ENCODE peak calls at places on chromosomes 12 and 14, in four cellular contexts. One of them, this sample, is unnamed. For H3K4me1, the result is how much of the 10 kb centered on the place peaks cover.

GRCh38 chr12:20696181-20696580 is 1.0 kb downstream of the SLCO1C1 start:
- DNase-seq in psoas muscle: peak
- DNase-seq in RWPE2: no peak
- DNase-seq in endothelial cell of umbilical vein: no peak
- DNase-seq in this sample: no peak

GRCh38 chr12:95545731-95546490 is 5.4 kb downstream of the USP44 start:
- DNase-seq in psoas muscle: no peak
- DNase-seq in RWPE2: no peak
- DNase-seq in endothelial cell of umbilical vein: peak
- DNase-seq in this sample: no peak

GRCh38 chr12:63964301-63964700 is 119.8 kb downstream of the SRGAP1 start:
- DNase-seq in psoas muscle: no peak
- DNase-seq in RWPE2: no peak
- DNase-seq in endothelial cell of umbilical vein: no peak
- DNase-seq in this sample: no peak

GRCh38 chr12:79415754-79416435 is 274.9 kb downstream of the PAWR start:
- DNase-seq in psoas muscle: no peak
- DNase-seq in RWPE2: no peak
- DNase-seq in endothelial cell of umbilical vein: no peak
- DNase-seq in this sample: no peak

GRCh38 chr14:50008562-50009355 is 107.6 kb downstream of the VCPKMT start:
- DNase-seq in psoas muscle: no peak
- DNase-seq in RWPE2: peak
- DNase-seq in endothelial cell of umbilical vein: no peak
- DNase-seq in this sample: no peak

GRCh38 chr12:32536000-32536345 is 136.6 kb downstream of the FGD4 start:
- DNase-seq in psoas muscle: no peak
- DNase-seq in RWPE2: no peak
- DNase-seq in endothelial cell of umbilical vein: peak
- DNase-seq in this sample: no peak

GRCh38 chr12:100574262-100575074 is 984 bp downstream of the GAS2L3 start:
- DNase-seq in psoas muscle: no peak
- DNase-seq in RWPE2: no peak
- DNase-seq in endothelial cell of umbilical vein: no peak
- DNase-seq in this sample: peak

GRCh38 chr12:80400591-80400991 is 43.4 kb upstream of the PTPRQ start:
- DNase-seq in psoas muscle: no peak
- DNase-seq in RWPE2: peak
- DNase-seq in endothelial cell of umbilical vein: peak
- DNase-seq in this sample: peak

GRCh38 chr12:3273409-3273853 is 196.3 kb downstream of the TSPAN9 start:
- DNase-seq in psoas muscle: no peak
- DNase-seq in RWPE2: no peak
- DNase-seq in endothelial cell of umbilical vein: no peak
- DNase-seq in this sample: no peak

GRCh38 chr12:50276912-50277671 is 6.2 kb downstream of the LIMA1 start:
- DNase-seq in psoas muscle: no peak
- DNase-seq in RWPE2: no peak
- DNase-seq in endothelial cell of umbilical vein: no peak
- DNase-seq in this sample: no peak

GRCh38 chr12:104220931-104221330 is 5.4 kb downstream of the TXNRD1 start:
- DNase-seq in psoas muscle: no peak
- DNase-seq in RWPE2: no peak
- DNase-seq in endothelial cell of umbilical vein: no peak
- DNase-seq in this sample: no peak

GRCh38 chr14:54796961-54797360 is 105.7 kb downstream of the GCH1 start:
- DNase-seq in psoas muscle: no peak
- DNase-seq in RWPE2: no peak
- DNase-seq in endothelial cell of umbilical vein: peak
- DNase-seq in this sample: no peak

GRCh38 chr12:5022465-5023061 is 21.1 kb upstream of the KCNA5 start:
- DNase-seq in psoas muscle: no peak
- DNase-seq in RWPE2: no peak
- DNase-seq in endothelial cell of umbilical vein: peak
- DNase-seq in this sample: peak

GRCh38 chr12:69002969-69003368 is 70.0 kb upstream of the CPM start:
- DNase-seq in psoas muscle: no peak
- DNase-seq in RWPE2: no peak
- DNase-seq in endothelial cell of umbilical vein: no peak
- DNase-seq in this sample: no peak

GRCh38 chr12:69008510-69008909 is 75.5 kb upstream of the CPM start:
- DNase-seq in psoas muscle: no peak
- DNase-seq in RWPE2: no peak
- DNase-seq in endothelial cell of umbilical vein: no peak
- DNase-seq in this sample: no peak

GRCh38 chr12:69007166-69007857 is 74.3 kb upstream of the CPM start:
- DNase-seq in psoas muscle: no peak
- DNase-seq in RWPE2: no peak
- DNase-seq in endothelial cell of umbilical vein: no peak
- DNase-seq in this sample: no peak

GRCh38 chr12:69007858-69008314 is 74.9 kb upstream of the CPM start:
- DNase-seq in psoas muscle: no peak
- DNase-seq in RWPE2: no peak
- DNase-seq in endothelial cell of umbilical vein: no peak
- DNase-seq in this sample: no peak
- H3K4me3 ChIP-seq in psoas muscle: no peak
- H3K4me3 ChIP-seq in RWPE2: no peak
- H3K4me3 ChIP-seq in endothelial cell of umbilical vein: no peak
- H3K4me3 ChIP-seq in this sample: no peak

GRCh38 chr14:89025581-89026236 is 201.3 kb downstream of the TTC8 start:
- DNase-seq in psoas muscle: no peak
- DNase-seq in RWPE2: no peak
- DNase-seq in endothelial cell of umbilical vein: no peak
- DNase-seq in this sample: no peak

GRCh38 chr14:89017417-89017816 is 193.0 kb downstream of the TTC8 start:
- DNase-seq in psoas muscle: no peak
- DNase-seq in RWPE2: no peak
- DNase-seq in endothelial cell of umbilical vein: no peak
- DNase-seq in this sample: no peak

GRCh38 chr14:89027097-89027740 is 202.8 kb downstream of the TTC8 start:
- DNase-seq in psoas muscle: peak
- DNase-seq in RWPE2: no peak
- DNase-seq in endothelial cell of umbilical vein: peak
- DNase-seq in this sample: no peak

GRCh38 chr14:89024691-89025090 is 200.2 kb downstream of the TTC8 start:
- DNase-seq in psoas muscle: no peak
- DNase-seq in RWPE2: no peak
- DNase-seq in endothelial cell of umbilical vein: no peak
- DNase-seq in this sample: peak

DNA sequence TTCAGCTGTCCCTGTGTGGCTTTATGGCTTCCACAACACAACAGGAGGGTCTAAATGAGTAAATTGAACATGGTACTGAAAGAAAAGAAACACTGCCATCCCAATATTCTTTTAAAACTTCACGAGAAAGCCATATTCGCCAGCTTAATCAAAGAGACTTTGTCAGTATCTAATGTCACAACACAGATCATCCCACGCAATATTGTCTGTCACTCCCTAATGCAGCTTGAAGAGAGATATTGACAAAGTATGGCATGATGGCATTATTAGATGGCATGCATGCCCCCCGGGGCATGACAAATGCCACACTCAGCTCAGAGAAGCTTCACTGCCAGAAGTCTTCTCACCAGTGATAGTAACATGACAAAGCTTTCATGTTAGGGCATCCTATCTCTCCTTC is 197.8 kb downstream of the TTC8 start:
- DNase-seq in psoas muscle: no peak
- DNase-seq in RWPE2: no peak
- DNase-seq in endothelial cell of umbilical vein: no peak
- DNase-seq in this sample: no peak
- TF ChIP-seq CTCF in psoas muscle: no peak
- TF ChIP-seq CTCF in RWPE2: no peak
- TF ChIP-seq CTCF in endothelial cell of umbilical vein: no peak
- TF ChIP-seq CTCF in this sample: no peak

DNA sequence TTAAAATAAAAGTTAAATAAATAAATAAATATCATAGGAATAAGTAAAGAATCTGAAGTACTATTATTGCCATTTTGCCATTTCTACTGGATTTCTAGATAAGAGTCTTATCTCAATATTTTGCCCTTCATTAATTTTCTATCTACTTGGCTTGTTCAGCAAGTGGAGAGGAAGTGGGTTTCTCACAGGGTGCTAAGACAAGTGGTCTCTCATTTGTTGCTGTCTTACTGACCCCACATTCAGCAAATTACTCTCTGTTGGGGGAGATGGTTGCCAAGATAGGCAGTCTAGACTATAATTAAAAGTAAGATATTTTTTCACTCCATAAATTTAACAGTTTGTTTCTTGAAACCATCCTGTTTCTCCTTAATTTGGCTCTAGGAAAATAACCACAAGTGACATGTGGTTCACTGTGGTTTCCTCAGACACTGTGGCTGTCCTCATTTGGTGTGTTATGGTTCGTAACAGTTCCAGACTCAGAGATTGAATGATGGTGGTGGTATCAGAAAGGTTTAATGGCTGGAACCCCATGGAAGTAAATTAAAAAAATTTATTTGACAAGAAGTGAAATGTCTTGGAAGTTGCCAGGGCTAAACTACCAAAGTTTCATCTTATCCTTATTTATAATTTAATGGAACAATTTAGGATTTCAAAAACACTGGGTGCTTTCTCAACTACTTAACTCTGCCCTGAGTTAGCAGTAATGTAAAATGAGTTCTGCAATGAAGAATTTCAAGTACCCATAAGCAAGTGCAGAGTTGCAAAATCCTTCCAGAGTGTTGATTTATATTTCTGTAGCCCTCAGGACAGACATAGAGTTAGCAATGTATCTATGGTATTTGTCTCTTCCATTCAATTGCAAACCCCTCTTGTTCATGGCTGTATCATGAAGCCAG is 214.8 kb downstream of the MSRB3 start:
- DNase-seq in psoas muscle: no peak
- DNase-seq in RWPE2: no peak
- DNase-seq in endothelial cell of umbilical vein: no peak
- DNase-seq in this sample: no peak
- H3K4me1 ChIP-seq in psoas muscle: under half
- H3K4me1 ChIP-seq in RWPE2: under half
- H3K4me1 ChIP-seq in endothelial cell of umbilical vein: under half
- H3K4me1 ChIP-seq in this sample: under half

DNA sequence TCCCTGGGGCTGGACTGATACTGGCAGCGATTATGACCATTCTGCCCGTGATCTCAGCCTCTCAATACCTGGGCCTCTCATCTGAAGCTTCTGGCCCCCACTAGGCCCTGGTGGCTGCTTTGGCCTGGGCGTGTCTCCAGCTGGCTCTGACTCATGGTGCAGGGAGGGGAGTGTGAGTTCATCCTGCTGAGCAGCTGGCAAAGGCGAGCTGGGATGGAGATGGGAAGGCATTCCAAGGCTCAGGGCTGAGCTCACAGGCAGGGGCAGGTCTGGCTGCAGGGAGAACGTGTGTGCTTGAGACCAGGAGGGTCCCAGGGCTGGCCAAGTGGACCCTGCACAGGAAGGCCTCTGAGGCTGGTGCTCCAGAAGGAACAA is 221.8 kb downstream of the TMEM121 start:
- DNase-seq in psoas muscle: no peak
- DNase-seq in RWPE2: peak
- DNase-seq in endothelial cell of umbilical vein: no peak
- DNase-seq in this sample: peak
- H3K4me3 ChIP-seq in psoas muscle: no peak
- H3K4me3 ChIP-seq in RWPE2: no peak
- H3K4me3 ChIP-seq in endothelial cell of umbilical vein: no peak
- H3K4me3 ChIP-seq in this sample: no peak

GRCh38 chr14:46325157-46325556 is 326.4 kb downstream of the RPL10L start:
- DNase-seq in psoas muscle: no peak
- DNase-seq in RWPE2: no peak
- DNase-seq in endothelial cell of umbilical vein: no peak
- DNase-seq in this sample: peak
- TF ChIP-seq CTCF in psoas muscle: no peak
- TF ChIP-seq CTCF in RWPE2: no peak
- TF ChIP-seq CTCF in endothelial cell of umbilical vein: no peak
- TF ChIP-seq CTCF in this sample: peak

DNA sequence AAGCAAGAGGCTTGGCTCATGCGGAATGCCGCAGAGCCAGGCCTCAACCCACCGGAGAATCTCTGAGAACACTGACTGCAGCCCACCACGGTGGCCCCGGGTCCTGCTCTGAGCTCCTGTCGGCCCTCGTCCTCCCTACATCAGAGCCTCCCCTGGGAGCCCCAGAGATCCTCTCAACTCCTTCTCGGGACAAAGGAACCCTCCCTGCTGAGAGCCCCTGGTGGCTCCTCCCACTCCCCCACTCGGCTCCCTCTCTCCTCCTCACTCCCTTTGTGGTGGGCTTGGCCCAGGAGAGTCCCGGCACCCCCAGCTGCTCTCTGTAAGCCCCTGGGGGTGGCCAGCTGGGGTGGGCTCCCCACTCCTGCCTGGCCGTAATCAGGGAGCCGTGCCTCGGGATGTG is 11.1 kb upstream of the INF2 start:
- DNase-seq in psoas muscle: no peak
- DNase-seq in RWPE2: no peak
- DNase-seq in endothelial cell of umbilical vein: no peak
- DNase-seq in this sample: no peak
- H3K4me1 ChIP-seq in psoas muscle: under half
- H3K4me1 ChIP-seq in RWPE2: under half
- H3K4me1 ChIP-seq in endothelial cell of umbilical vein: under half
- H3K4me1 ChIP-seq in this sample: under half

This sample was measured in BE2C.